ENCODE peak calls at places on chromosome 5, in four cellular contexts. One of them, this sample, is unnamed.

GRCh38 chr5:134114886-134115805 is 665 bp downstream of the TCF7 start:
- DNase-seq in NCI-H2107: no peak
- DNase-seq in HCT116: no peak
- DNase-seq in stimulated activated CD8-positive, alpha-beta memory T cell treated with anti-CD3 and anti-CD28 coated beads, Interleukin-15, amount 100 ng/mL, for 1 hour: no peak
- DNase-seq in this sample: no peak

GRCh38 chr5:88707216-88707965 is 175.6 kb downstream of the MEF2C start:
- DNase-seq in NCI-H2107: no peak
- DNase-seq in HCT116: no peak
- DNase-seq in stimulated activated CD8-positive, alpha-beta memory T cell treated with anti-CD3 and anti-CD28 coated beads, Interleukin-15, amount 100 ng/mL, for 1 hour: no peak
- DNase-seq in this sample: no peak

GRCh38 chr5:180816608-180817534 is 14.3 kb upstream of the MGAT1 start:
- DNase-seq in NCI-H2107: no peak
- DNase-seq in HCT116: no peak
- DNase-seq in stimulated activated CD8-positive, alpha-beta memory T cell treated with anti-CD3 and anti-CD28 coated beads, Interleukin-15, amount 100 ng/mL, for 1 hour: no peak
- DNase-seq in this sample: no peak

GRCh38 chr5:7781899-7782298 is 69.0 kb downstream of the CFAP90 start:
- DNase-seq in NCI-H2107: no peak
- DNase-seq in HCT116: no peak
- DNase-seq in stimulated activated CD8-positive, alpha-beta memory T cell treated with anti-CD3 and anti-CD28 coated beads, Interleukin-15, amount 100 ng/mL, for 1 hour: no peak
- DNase-seq in this sample: no peak

GRCh38 chr5:107322936-107323335 is 347.8 kb downstream of the EFNA5 start:
- DNase-seq in NCI-H2107: no peak
- DNase-seq in HCT116: no peak
- DNase-seq in stimulated activated CD8-positive, alpha-beta memory T cell treated with anti-CD3 and anti-CD28 coated beads, Interleukin-15, amount 100 ng/mL, for 1 hour: no peak
- DNase-seq in this sample: no peak

GRCh38 chr5:59116231-59116900 is 533.5 kb downstream of the RAB3C start:
- DNase-seq in NCI-H2107: no peak
- DNase-seq in HCT116: no peak
- DNase-seq in stimulated activated CD8-positive, alpha-beta memory T cell treated with anti-CD3 and anti-CD28 coated beads, Interleukin-15, amount 100 ng/mL, for 1 hour: no peak
- DNase-seq in this sample: no peak

GRCh38 chr5:148921350-148921749 is 94.9 kb downstream of the ADRB2 start:
- DNase-seq in NCI-H2107: no peak
- DNase-seq in HCT116: no peak
- DNase-seq in stimulated activated CD8-positive, alpha-beta memory T cell treated with anti-CD3 and anti-CD28 coated beads, Interleukin-15, amount 100 ng/mL, for 1 hour: no peak
- DNase-seq in this sample: no peak

GRCh38 chr5:167488371-167488770 is 803.1 kb upstream of the WWC1 start:
- DNase-seq in NCI-H2107: no peak
- DNase-seq in HCT116: no peak
- DNase-seq in stimulated activated CD8-positive, alpha-beta memory T cell treated with anti-CD3 and anti-CD28 coated beads, Interleukin-15, amount 100 ng/mL, for 1 hour: no peak
- DNase-seq in this sample: no peak

GRCh38 chr5:181189363-181189961 is 15.5 kb downstream of the TRIM7 start:
- DNase-seq in NCI-H2107: no peak
- DNase-seq in HCT116: no peak
- DNase-seq in stimulated activated CD8-positive, alpha-beta memory T cell treated with anti-CD3 and anti-CD28 coated beads, Interleukin-15, amount 100 ng/mL, for 1 hour: no peak
- DNase-seq in this sample: no peak

GRCh38 chr5:56480305-56481146 is 247.4 kb upstream of the ANKRD55 start:
- DNase-seq in NCI-H2107: no peak
- DNase-seq in HCT116: no peak
- DNase-seq in stimulated activated CD8-positive, alpha-beta memory T cell treated with anti-CD3 and anti-CD28 coated beads, Interleukin-15, amount 100 ng/mL, for 1 hour: no peak
- DNase-seq in this sample: peak; percentile 74

GRCh38 chr5:96083361-96083881 is 121.8 kb upstream of the ELL2 start:
- DNase-seq in NCI-H2107: no peak
- DNase-seq in HCT116: no peak
- DNase-seq in stimulated activated CD8-positive, alpha-beta memory T cell treated with anti-CD3 and anti-CD28 coated beads, Interleukin-15, amount 100 ng/mL, for 1 hour: no peak
- DNase-seq in this sample: no peak

GRCh38 chr5:151492729-151493128 is 45.3 kb downstream of the SLC36A1 start:
- DNase-seq in NCI-H2107: no peak
- DNase-seq in HCT116: peak; percentile 16
- DNase-seq in stimulated activated CD8-positive, alpha-beta memory T cell treated with anti-CD3 and anti-CD28 coated beads, Interleukin-15, amount 100 ng/mL, for 1 hour: no peak
- DNase-seq in this sample: peak; percentile 10